ENCODE peak calls at places on chromosome 19, in ten cellular contexts. One of them, this sample, is unnamed.

GRCh38 chr19:15304140-15304705 is 28.1 kb downstream of the BRD4 start:
- DNase-seq in CD8-positive, alpha-beta memory T cell: no peak
- DNase-seq in EL: peak
- DNase-seq in fibroblast of lung: no peak
- DNase-seq in A549: no peak
- DNase-seq in endothelial cell: no peak
- DNase-seq in C1 segment of cervical spinal cord: no peak
- DNase-seq in natural killer cell treated with Interleukin-12 subunit alpha and Interleukin-12 subunit beta and Interleukin-15 and Interleukin-18, amount 100 ng/mL, for 72 hours: no peak
- DNase-seq in stimulated activated CD8-positive, alpha-beta memory T cell treated with anti-CD3 and anti-CD28 coated beads, Interleukin-4, amount 100 ng/mL, for 1 hour: no peak
- DNase-seq in stimulated activated naive CD4-positive, alpha-beta T cell treated with Interleukin-2 at 50 U/mL for 16 hours: peak
- DNase-seq in this sample: no peak

GRCh38 chr19:8185343-8186068 is 23.7 kb upstream of the CERS4 start:
- DNase-seq in CD8-positive, alpha-beta memory T cell: no peak
- DNase-seq in EL: no peak
- DNase-seq in fibroblast of lung: peak
- DNase-seq in A549: no peak
- DNase-seq in endothelial cell: no peak
- DNase-seq in C1 segment of cervical spinal cord: no peak
- DNase-seq in natural killer cell treated with Interleukin-12 subunit alpha and Interleukin-12 subunit beta and Interleukin-15 and Interleukin-18, amount 100 ng/mL, for 72 hours: no peak
- DNase-seq in stimulated activated CD8-positive, alpha-beta memory T cell treated with anti-CD3 and anti-CD28 coated beads, Interleukin-4, amount 100 ng/mL, for 1 hour: no peak
- DNase-seq in stimulated activated naive CD4-positive, alpha-beta T cell treated with Interleukin-2 at 50 U/mL for 16 hours: no peak
- DNase-seq in this sample: no peak

GRCh38 chr19:1496714-1497577 is 6.0 kb downstream of the REEP6 start:
- DNase-seq in CD8-positive, alpha-beta memory T cell: no peak
- DNase-seq in EL: no peak
- DNase-seq in fibroblast of lung: no peak
- DNase-seq in A549: no peak
- DNase-seq in endothelial cell: no peak
- DNase-seq in C1 segment of cervical spinal cord: no peak
- DNase-seq in natural killer cell treated with Interleukin-12 subunit alpha and Interleukin-12 subunit beta and Interleukin-15 and Interleukin-18, amount 100 ng/mL, for 72 hours: no peak
- DNase-seq in stimulated activated CD8-positive, alpha-beta memory T cell treated with anti-CD3 and anti-CD28 coated beads, Interleukin-4, amount 100 ng/mL, for 1 hour: no peak
- DNase-seq in stimulated activated naive CD4-positive, alpha-beta T cell treated with Interleukin-2 at 50 U/mL for 16 hours: no peak
- DNase-seq in this sample: no peak

GRCh38 chr19:3359850-3360493 is 6.4 kb upstream of the NFIC start:
- DNase-seq in CD8-positive, alpha-beta memory T cell: no peak
- DNase-seq in EL: no peak
- DNase-seq in fibroblast of lung: no peak
- DNase-seq in A549: no peak
- DNase-seq in endothelial cell: no peak
- DNase-seq in C1 segment of cervical spinal cord: no peak
- DNase-seq in natural killer cell treated with Interleukin-12 subunit alpha and Interleukin-12 subunit beta and Interleukin-15 and Interleukin-18, amount 100 ng/mL, for 72 hours: no peak
- DNase-seq in stimulated activated CD8-positive, alpha-beta memory T cell treated with anti-CD3 and anti-CD28 coated beads, Interleukin-4, amount 100 ng/mL, for 1 hour: no peak
- DNase-seq in stimulated activated naive CD4-positive, alpha-beta T cell treated with Interleukin-2 at 50 U/mL for 16 hours: peak
- DNase-seq in this sample: no peak

GRCh38 chr19:2321565-2322283 is 6.7 kb downstream of the LSM7 start:
- DNase-seq in CD8-positive, alpha-beta memory T cell: no peak
- DNase-seq in EL: no peak
- DNase-seq in fibroblast of lung: no peak
- DNase-seq in A549: no peak
- DNase-seq in endothelial cell: no peak
- DNase-seq in C1 segment of cervical spinal cord: no peak
- DNase-seq in natural killer cell treated with Interleukin-12 subunit alpha and Interleukin-12 subunit beta and Interleukin-15 and Interleukin-18, amount 100 ng/mL, for 72 hours: no peak
- DNase-seq in stimulated activated CD8-positive, alpha-beta memory T cell treated with anti-CD3 and anti-CD28 coated beads, Interleukin-4, amount 100 ng/mL, for 1 hour: no peak
- DNase-seq in stimulated activated naive CD4-positive, alpha-beta T cell treated with Interleukin-2 at 50 U/mL for 16 hours: no peak
- DNase-seq in this sample: no peak

GRCh38 chr19:53594811-53595509 is 36.8 kb upstream of the DPRX start:
- DNase-seq in CD8-positive, alpha-beta memory T cell: no peak
- DNase-seq in EL: no peak
- DNase-seq in fibroblast of lung: no peak
- DNase-seq in A549: no peak
- DNase-seq in endothelial cell: no peak
- DNase-seq in C1 segment of cervical spinal cord: no peak
- DNase-seq in natural killer cell treated with Interleukin-12 subunit alpha and Interleukin-12 subunit beta and Interleukin-15 and Interleukin-18, amount 100 ng/mL, for 72 hours: no peak
- DNase-seq in stimulated activated CD8-positive, alpha-beta memory T cell treated with anti-CD3 and anti-CD28 coated beads, Interleukin-4, amount 100 ng/mL, for 1 hour: no peak
- DNase-seq in stimulated activated naive CD4-positive, alpha-beta T cell treated with Interleukin-2 at 50 U/mL for 16 hours: no peak
- DNase-seq in this sample: no peak

GRCh38 chr19:17450264-17451075 is 2.0 kb upstream of the TMEM221 start:
- DNase-seq in CD8-positive, alpha-beta memory T cell: no peak
- DNase-seq in EL: no peak
- DNase-seq in fibroblast of lung: no peak
- DNase-seq in A549: no peak
- DNase-seq in endothelial cell: no peak
- DNase-seq in C1 segment of cervical spinal cord: no peak
- DNase-seq in natural killer cell treated with Interleukin-12 subunit alpha and Interleukin-12 subunit beta and Interleukin-15 and Interleukin-18, amount 100 ng/mL, for 72 hours: no peak
- DNase-seq in stimulated activated CD8-positive, alpha-beta memory T cell treated with anti-CD3 and anti-CD28 coated beads, Interleukin-4, amount 100 ng/mL, for 1 hour: peak
- DNase-seq in stimulated activated naive CD4-positive, alpha-beta T cell treated with Interleukin-2 at 50 U/mL for 16 hours: peak
- DNase-seq in this sample: no peak

GRCh38 chr19:55265173-55265572 is 6.4 kb upstream of the PPP6R1 start:
- DNase-seq in CD8-positive, alpha-beta memory T cell: no peak
- DNase-seq in EL: no peak
- DNase-seq in fibroblast of lung: no peak
- DNase-seq in A549: no peak
- DNase-seq in endothelial cell: no peak
- DNase-seq in C1 segment of cervical spinal cord: no peak
- DNase-seq in natural killer cell treated with Interleukin-12 subunit alpha and Interleukin-12 subunit beta and Interleukin-15 and Interleukin-18, amount 100 ng/mL, for 72 hours: no peak
- DNase-seq in stimulated activated CD8-positive, alpha-beta memory T cell treated with anti-CD3 and anti-CD28 coated beads, Interleukin-4, amount 100 ng/mL, for 1 hour: no peak
- DNase-seq in stimulated activated naive CD4-positive, alpha-beta T cell treated with Interleukin-2 at 50 U/mL for 16 hours: no peak
- DNase-seq in this sample: no peak

GRCh38 chr19:17777840-17778620 is 16.9 kb upstream of the B3GNT3 start:
- DNase-seq in CD8-positive, alpha-beta memory T cell: no peak
- DNase-seq in EL: peak
- DNase-seq in fibroblast of lung: no peak
- DNase-seq in A549: peak
- DNase-seq in endothelial cell: peak
- DNase-seq in C1 segment of cervical spinal cord: no peak
- DNase-seq in natural killer cell treated with Interleukin-12 subunit alpha and Interleukin-12 subunit beta and Interleukin-15 and Interleukin-18, amount 100 ng/mL, for 72 hours: peak
- DNase-seq in stimulated activated CD8-positive, alpha-beta memory T cell treated with anti-CD3 and anti-CD28 coated beads, Interleukin-4, amount 100 ng/mL, for 1 hour: no peak
- DNase-seq in stimulated activated naive CD4-positive, alpha-beta T cell treated with Interleukin-2 at 50 U/mL for 16 hours: peak
- DNase-seq in this sample: no peak

GRCh38 chr19:48053856-48054255 is 10.0 kb upstream of the CABP5 start:
- DNase-seq in CD8-positive, alpha-beta memory T cell: no peak
- DNase-seq in EL: peak
- DNase-seq in fibroblast of lung: no peak
- DNase-seq in A549: no peak
- DNase-seq in endothelial cell: no peak
- DNase-seq in C1 segment of cervical spinal cord: no peak
- DNase-seq in natural killer cell treated with Interleukin-12 subunit alpha and Interleukin-12 subunit beta and Interleukin-15 and Interleukin-18, amount 100 ng/mL, for 72 hours: no peak
- DNase-seq in stimulated activated CD8-positive, alpha-beta memory T cell treated with anti-CD3 and anti-CD28 coated beads, Interleukin-4, amount 100 ng/mL, for 1 hour: no peak
- DNase-seq in stimulated activated naive CD4-positive, alpha-beta T cell treated with Interleukin-2 at 50 U/mL for 16 hours: no peak
- DNase-seq in this sample: no peak

GRCh38 chr19:45527731-45528130 is 20.5 kb downstream of the VASP start:
- DNase-seq in CD8-positive, alpha-beta memory T cell: peak
- DNase-seq in EL: no peak
- DNase-seq in fibroblast of lung: no peak
- DNase-seq in A549: no peak
- DNase-seq in endothelial cell: no peak
- DNase-seq in C1 segment of cervical spinal cord: no peak
- DNase-seq in natural killer cell treated with Interleukin-12 subunit alpha and Interleukin-12 subunit beta and Interleukin-15 and Interleukin-18, amount 100 ng/mL, for 72 hours: no peak
- DNase-seq in stimulated activated CD8-positive, alpha-beta memory T cell treated with anti-CD3 and anti-CD28 coated beads, Interleukin-4, amount 100 ng/mL, for 1 hour: no peak
- DNase-seq in stimulated activated naive CD4-positive, alpha-beta T cell treated with Interleukin-2 at 50 U/mL for 16 hours: no peak
- DNase-seq in this sample: no peak

GRCh38 chr19:51552996-51553725 is 17.9 kb upstream of the ZNF175 start:
- DNase-seq in CD8-positive, alpha-beta memory T cell: no peak
- DNase-seq in EL: peak
- DNase-seq in fibroblast of lung: peak
- DNase-seq in A549: peak
- DNase-seq in endothelial cell: peak
- DNase-seq in C1 segment of cervical spinal cord: peak
- DNase-seq in natural killer cell treated with Interleukin-12 subunit alpha and Interleukin-12 subunit beta and Interleukin-15 and Interleukin-18, amount 100 ng/mL, for 72 hours: no peak
- DNase-seq in stimulated activated CD8-positive, alpha-beta memory T cell treated with anti-CD3 and anti-CD28 coated beads, Interleukin-4, amount 100 ng/mL, for 1 hour: no peak
- DNase-seq in stimulated activated naive CD4-positive, alpha-beta T cell treated with Interleukin-2 at 50 U/mL for 16 hours: no peak
- DNase-seq in this sample: peak

This sample was measured in posterior cingulate gyrus.